ENCODE peak calls at places on chromosomes 4 and X, in six cellular contexts. C is fibroblast of pulmonary artery; R is Panc1; J is CD8-positive, alpha-beta T cell; K is coronary artery; W is astrocyte of the spinal cord. D is an unnamed sample.

GRCh38 chr4:155079866-155080265 is 128.6 kb upstream of the NPY2R start:
- DNase-seq in C (peak), R (no peak), J (no peak), K (no peak), W (peak), D (no peak)

GRCh38 chr4:173171098-173171497 is 2.5 kb downstream of the GALNT7 start:
- DNase-seq in C (peak), R (no peak), J (no peak), K (no peak), W (peak), D (no peak)

GRCh38 chr4:79645942-79646341 is 237.9 kb upstream of the GK2 start:
- DNase-seq in C (no peak), R (no peak), J (no peak), K (no peak), W (no peak), D (no peak)

GRCh38 chr4:34250562-34250961 is 1993.8 kb downstream of the ARAP2 start:
- DNase-seq in C (peak), R (no peak), J (no peak), K (no peak), W (peak), D (peak)

GRCh38 chrX:111035991-111036390 is 60.0 kb upstream of the PAK3 start:
- DNase-seq in C (no peak), R (no peak), J (no peak), K (no peak), W (no peak), D (no peak)

GRCh38 chr4:19047481-19047880 is 1025.9 kb upstream of the LCORL start:
- DNase-seq in C (no peak), R (no peak), J (no peak), K (no peak), W (no peak), D (no peak)

GRCh38 chr4:14111730-14112171 is 484.2 kb upstream of the BOD1L1 start:
- DNase-seq in C (peak), R (no peak), J (no peak), K (no peak), W (peak), D (no peak)

GRCh38 chrX:121208563-121208962 is 161.2 kb downstream of the GLUD2 start:
- DNase-seq in C (no peak), R (no peak), J (no peak), K (no peak), W (no peak), D (no peak)

GRCh38 chrX:69627744-69628143 is 11.8 kb downstream of the EDA start:
- DNase-seq in C (no peak), R (no peak), J (no peak), K (no peak), W (no peak), D (no peak)

GRCh38 chr4:88027611-88028608 is 20.5 kb downstream of the PKD2 start:
- DNase-seq in C (peak), R (no peak), J (no peak), K (no peak), W (peak), D (peak)

GRCh38 chrX:111039606-111040005 is 56.4 kb upstream of the PAK3 start:
- DNase-seq in C (no peak), R (no peak), J (no peak), K (no peak), W (peak), D (no peak)

GRCh38 chrX:35890699-35891098 is 28.8 kb upstream of the CFAP47 start:
- DNase-seq in C (peak), R (peak), J (no peak), K (no peak), W (peak), D (no peak)

GRCh38 chr4:41260315-41260714 is 3.6 kb downstream of the UCHL1 start:
- DNase-seq in C (no peak), R (no peak), J (no peak), K (no peak), W (no peak), D (no peak)

GRCh38 chrX:69139516-69139915 is 25.7 kb downstream of the PJA1 start:
- DNase-seq in C (no peak), R (no peak), J (no peak), K (no peak), W (no peak), D (no peak)

GRCh38 chr4:107037188-107037587 is 1.1 kb upstream of the DKK2 start:
- DNase-seq in C (peak), R (no peak), J (no peak), K (no peak), W (peak), D (no peak)

GRCh38 chr4:91936301-91936700 is 367.5 kb upstream of the GRID2 start:
- DNase-seq in C (peak), R (no peak), J (no peak), K (no peak), W (peak), D (no peak)

GRCh38 chr4:177519481-177520270 is 77.4 kb upstream of the AGA start:
- DNase-seq in C (no peak), R (no peak), J (no peak), K (no peak), W (no peak), D (no peak)

GRCh38 chr4:95215991-95216605 is 332.7 kb downstream of the UNC5C start:
- DNase-seq in C (peak), R (no peak), J (no peak), K (no peak), W (peak), D (no peak)

GRCh38 chr4:42282081-42282901 is 115.0 kb upstream of the SHISA3 start:
- DNase-seq in C (peak), R (no peak), J (no peak), K (no peak), W (peak), D (peak)

GRCh38 chr4:78459327-78459726 is 92.2 kb upstream of the ANXA3 start:
- DNase-seq in C (no peak), R (no peak), J (no peak), K (no peak), W (no peak), D (no peak)

GRCh38 chrX:134725103-134725690 is 66.9 kb upstream of the PLAC1 start:
- DNase-seq in C (no peak), R (no peak), J (no peak), K (no peak), W (no peak), D (no peak)

GRCh38 chrX:153032397-153033118 is 23.7 kb upstream of the PNMA3 start:
- DNase-seq in C (peak), R (no peak), J (peak), K (no peak), W (peak), D (no peak)

GRCh38 chr4:172998527-172999469 is 169.8 kb upstream of the GALNT7 start:
- DNase-seq in C (peak), R (no peak), J (no peak), K (no peak), W (peak), D (no peak)

GRCh38 chr4:122151982-122152698 is at the start of gene BLTP1:
- DNase-seq in C (peak), R (peak), J (peak), K (peak), W (peak), D (peak)

GRCh38 chrX:40465735-40466551 is 114.8 kb upstream of the ATP6AP2 start:
- DNase-seq in C (no peak), R (no peak), J (no peak), K (no peak), W (no peak), D (no peak)

GRCh38 chr4:151226004-151226932 is 50.7 kb upstream of the PRSS48 start:
- DNase-seq in C (peak), R (peak), J (no peak), K (no peak), W (peak), D (peak)

GRCh38 chr4:36609631-36610030 is 328.2 kb downstream of the DTHD1 start:
- DNase-seq in C (no peak), R (no peak), J (no peak), K (no peak), W (no peak), D (no peak)

GRCh38 chr4:170853422-170854021 is 763.8 kb upstream of the AADAT start:
- DNase-seq in C (peak), R (peak), J (no peak), K (no peak), W (peak), D (no peak)

GRCh38 chrX:139203681-139204575 is 326.6 kb upstream of the F9 start:
- DNase-seq in C (no peak), R (no peak), J (no peak), K (no peak), W (no peak), D (no peak)

GRCh38 chr4:1294424-1294823 is 4.7 kb downstream of the MAEA start:
- DNase-seq in C (no peak), R (no peak), J (no peak), K (no peak), W (no peak), D (no peak)

GRCh38 chr4:29805871-29806480 is 914.2 kb upstream of the PCDH7 start:
- DNase-seq in C (no peak), R (no peak), J (no peak), K (no peak), W (no peak), D (no peak)

GRCh38 chr4:29805245-29805644 is 914.9 kb upstream of the PCDH7 start:
- DNase-seq in C (peak), R (no peak), J (no peak), K (no peak), W (no peak), D (no peak)
- TF ChIP-seq CTCF in C (peak), R (peak), J (no peak), K (no peak), W (no peak), D (peak)

DNA sequence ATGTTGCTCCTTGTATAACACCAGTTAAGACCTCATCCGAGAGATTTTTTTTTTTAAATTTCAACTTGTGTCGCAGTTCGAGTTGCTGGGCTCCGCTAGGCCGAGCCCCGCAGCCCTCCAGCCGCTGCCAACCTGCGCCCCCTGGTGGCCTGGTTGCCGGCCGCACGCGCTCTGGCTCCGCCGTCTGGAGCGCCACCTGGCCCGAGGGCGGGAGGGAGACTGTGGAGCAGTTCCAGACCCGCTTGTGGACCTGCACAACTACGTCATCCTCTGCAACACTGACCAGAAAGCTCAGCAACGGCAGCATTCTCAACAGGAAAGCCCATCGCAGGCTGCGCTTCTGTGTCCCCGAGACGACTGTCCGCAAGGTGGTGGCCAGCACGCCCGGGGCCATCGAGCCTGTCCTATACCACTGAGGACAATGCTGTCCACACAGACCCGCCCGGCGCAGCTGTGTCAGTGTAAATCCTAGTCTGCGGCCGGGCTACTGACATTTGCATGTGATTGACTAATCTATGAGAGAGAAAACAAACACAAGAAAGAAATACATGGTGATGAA is 39.1 kb downstream of the ARL9 start:
- DNase-seq in C (peak), R (peak), J (peak), K (peak), W (peak), D (peak)
- H3K4me3 ChIP-seq in C (peak), R (peak), J (peak), K (peak), W (peak), D (peak)

GRCh38 chrX:32483534-32484136 is 727.7 kb downstream of the DMD start:
- DNase-seq in C (peak), R (no peak), J (no peak), K (no peak), W (no peak), D (no peak)
- TF ChIP-seq CTCF in C (peak), R (peak), J (no peak), K (no peak), W (peak), D (peak)

DNA sequence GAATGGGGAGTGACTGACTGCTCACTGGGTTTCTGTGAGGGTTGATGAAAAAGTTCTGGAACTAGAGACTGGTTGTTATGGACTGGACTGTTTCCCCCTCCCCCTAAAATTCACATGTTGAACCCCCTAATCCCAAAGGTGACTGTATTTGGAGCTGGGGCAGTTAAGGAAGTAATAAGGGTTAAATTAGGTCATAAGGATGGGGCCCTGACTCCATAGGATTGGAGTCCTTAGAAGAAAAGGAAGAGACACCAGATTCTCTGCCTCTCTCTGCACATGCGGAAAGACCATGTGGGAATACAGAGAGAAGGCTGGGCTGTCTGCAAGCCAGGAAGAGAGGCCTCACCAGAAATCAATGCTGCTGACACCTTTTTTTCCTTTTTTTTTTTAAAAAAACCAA is 38.2 kb downstream of the ZBTB49 start:
- DNase-seq in C (no peak), R (no peak), J (no peak), K (no peak), W (no peak), D (no peak)
- H3K4me3 ChIP-seq in C (no peak), R (no peak), J (no peak), K (no peak), W (no peak), D (no peak)

GRCh38 chrX:100424012-100424411 is 13.9 kb upstream of the PCDH19 start:
- DNase-seq in C (peak), R (no peak), J (no peak), K (no peak), W (no peak), D (no peak)
- TF ChIP-seq CTCF in C (peak), R (peak), J (no peak), K (no peak), W (no peak), D (no peak)

DNA sequence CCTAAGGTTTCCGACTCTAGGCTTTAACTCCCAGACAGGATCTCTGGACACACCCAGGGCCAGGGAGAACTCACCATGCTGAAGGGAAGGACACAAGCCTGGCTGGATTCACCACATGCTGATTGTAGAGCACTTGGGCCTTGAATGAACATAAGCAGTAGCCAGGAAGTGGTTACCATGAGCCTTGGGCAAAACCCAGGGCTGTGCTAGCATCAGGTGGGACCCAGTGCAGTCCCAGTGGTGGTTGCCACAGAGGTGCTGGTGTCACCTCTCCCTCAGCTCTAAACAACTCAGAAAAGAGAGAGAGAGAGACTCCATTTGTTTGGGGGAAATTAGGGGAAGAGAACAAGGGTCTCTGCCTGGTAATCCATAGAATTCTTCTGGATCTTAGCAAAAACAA is 77.0 kb downstream of the KLHL13 start:
- DNase-seq in C (no peak), R (no peak), J (no peak), K (no peak), W (no peak), D (no peak)
- H3K4me3 ChIP-seq in C (no peak), R (no peak), J (no peak), K (no peak), W (no peak), D (no peak)

GRCh38 chr4:30716158-30716557 is 4.0 kb upstream of the PCDH7 start:
- DNase-seq in C (peak), R (no peak), J (no peak), K (no peak), W (peak), D (no peak)
- TF ChIP-seq CTCF in C (peak), R (peak), J (no peak), K (no peak), W (peak), D (peak)

GRCh38 chrX:103343105-103343504 is 13.1 kb downstream of the TCEAL7 start:
- DNase-seq in C (peak), R (peak), J (peak), K (no peak), W (peak), D (no peak)

GRCh38 chrX:103344606-103345005 is 11.7 kb upstream of the TCEAL9 start:
- DNase-seq in C (peak), R (no peak), J (no peak), K (no peak), W (no peak), D (no peak)

DNA sequence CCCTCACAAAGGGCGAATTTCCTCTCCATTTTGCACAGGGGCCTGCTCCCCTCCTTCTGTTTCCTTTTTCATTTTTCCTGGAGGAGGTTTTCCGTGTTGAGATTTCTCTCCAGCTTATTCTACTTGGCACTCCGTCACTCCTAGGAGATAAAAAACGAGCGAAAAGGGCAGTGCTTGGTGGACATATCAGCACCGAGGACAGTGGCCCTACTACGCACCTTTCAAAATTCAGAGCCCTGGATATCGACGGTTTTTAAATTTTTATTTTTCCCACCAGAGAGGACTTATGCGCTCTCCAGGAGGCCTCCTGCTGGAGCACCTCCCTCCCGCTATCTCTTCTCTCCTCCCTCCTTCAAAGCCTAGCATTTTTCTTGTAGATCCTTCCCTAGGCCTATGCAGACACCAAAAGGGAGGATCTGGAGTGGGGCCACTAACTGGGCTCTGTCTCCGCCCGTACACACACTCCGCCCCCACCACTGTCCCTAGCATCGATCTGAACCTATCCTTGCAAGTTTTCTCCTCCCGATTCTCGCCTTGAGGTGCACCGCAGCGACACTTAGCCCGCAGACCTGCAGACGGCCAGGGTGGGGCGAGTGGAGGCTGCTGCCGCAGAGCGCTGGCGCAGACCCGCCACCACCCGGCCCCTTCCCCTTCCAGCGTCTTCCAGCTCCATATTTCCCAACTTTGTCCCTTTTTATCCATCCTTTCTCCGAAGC is 8.5 kb upstream of the TCEAL9 start:
- DNase-seq in C (no peak), R (no peak), J (no peak), K (no peak), W (no peak), D (no peak)
- H3K4me3 ChIP-seq in C (no peak), R (no peak), J (no peak), K (no peak), W (no peak), D (no peak)

DNA sequence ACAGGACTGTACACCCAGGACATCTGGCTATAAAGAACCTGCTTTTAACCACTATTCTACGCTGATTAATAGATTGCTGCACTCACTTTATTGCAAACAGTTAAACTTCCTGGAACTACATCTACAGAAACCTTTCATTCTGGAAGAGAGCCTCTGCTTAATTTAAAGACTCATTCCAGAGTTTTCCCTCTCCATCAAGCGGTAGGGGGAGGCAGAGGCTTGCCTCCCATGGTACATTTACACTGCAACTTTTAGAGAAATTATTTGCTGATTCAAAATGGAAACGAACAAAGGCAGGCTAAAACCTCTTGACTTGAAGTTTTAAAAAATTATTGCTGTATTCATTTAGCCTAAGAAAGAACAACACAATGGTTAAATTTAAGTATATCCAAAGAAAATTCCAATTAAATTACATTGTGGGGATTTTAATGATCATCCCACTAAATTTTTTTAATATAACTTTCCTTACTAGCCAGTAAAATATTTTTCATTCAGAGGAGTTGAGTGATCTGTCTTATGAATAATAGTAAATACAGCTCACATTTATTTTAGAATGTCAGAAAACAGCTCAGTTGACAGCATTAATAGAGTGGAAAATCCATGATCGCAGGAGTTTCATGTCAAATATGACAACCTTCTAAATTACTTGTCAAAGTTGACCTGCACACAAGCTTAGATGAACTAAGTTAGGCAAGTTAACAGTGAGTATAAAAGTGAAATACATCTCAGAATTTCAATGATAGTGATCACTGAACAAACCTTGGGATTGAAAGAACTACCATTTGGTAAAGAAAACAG is 46.3 kb upstream of the PCDH10 start:
- DNase-seq in C (peak), R (no peak), J (no peak), K (no peak), W (no peak), D (no peak)
- TF ChIP-seq CTCF in C (peak), R (no peak), J (no peak), K (no peak), W (no peak), D (no peak)